ENCODE peak calls at places on chromosomes 6 and 20, in seven cellular contexts. C, J, H, F, V, W and K are unnamed samples.

GRCh38 chr6:1485678-1486077 is 96.3 kb downstream of the FOXF2 start:
- DNase-seq in H (no peak), J (no peak), F (peak), W (no peak), V (no peak), C (no peak), K (no peak)

GRCh38 chr6:3776881-3777507 is 25.5 kb upstream of the PXDC1 start:
- DNase-seq in W (peak), C (no peak), F (no peak), V (no peak), H (peak), J (peak), K (no peak)

GRCh38 chr20:53899351-53900167 is 170.8 kb downstream of the BCAS1 start:
- DNase-seq in J (peak), W (peak), H (no peak), V (no peak), C (peak), F (no peak), K (no peak)

GRCh38 chr6:89122625-89123024 is 4.8 kb upstream of the SRSF12 start:
- DNase-seq in J (no peak), C (no peak), F (peak), H (peak), V (no peak), W (peak), K (peak)

GRCh38 chr6:29705389-29706231 is 17.6 kb upstream of the HLA-F start:
- DNase-seq in C (no peak), V (peak), W (peak), J (peak), H (peak), F (peak), K (peak)

GRCh38 chr6:36929607-36930006 is 24.9 kb upstream of the PI16 start:
- DNase-seq in H (no peak), W (no peak), C (no peak), J (no peak), V (no peak), F (no peak), K (no peak)

GRCh38 chr6:133392641-133393040 is 151.5 kb downstream of the EYA4 start:
- DNase-seq in F (no peak), V (no peak), W (no peak), C (no peak), H (no peak), J (no peak), K (no peak)

GRCh38 chr6:37103169-37104039 is 66.5 kb upstream of the PIM1 start:
- DNase-seq in H (peak), F (no peak), V (no peak), W (peak), J (peak), C (no peak), K (peak)

GRCh38 chr6:63527658-63528514 is 44.4 kb upstream of the LOC128125822 start:
- DNase-seq in F (peak), H (peak), J (no peak), V (no peak), W (no peak), C (no peak), K (no peak)

GRCh38 chr20:58040447-58041290 is 187.8 kb downstream of the ANKRD60 start:
- DNase-seq in F (no peak), C (no peak), V (peak), H (no peak), J (no peak), W (no peak), K (no peak)

GRCh38 chr20:61700595-61701140 is 365.0 kb downstream of the TAF4 start:
- DNase-seq in W (no peak), F (no peak), J (no peak), V (no peak), H (no peak), C (no peak), K (no peak)

GRCh38 chr20:23782366-23782983 is 31.7 kb upstream of the CST1 start:
- DNase-seq in V (peak), W (peak), C (no peak), J (peak), F (no peak), H (no peak), K (peak)

GRCh38 chr20:40961686-40962640 is 66.7 kb upstream of the TOP1 start:
- DNase-seq in C (no peak), F (no peak), V (no peak), H (no peak), J (no peak), W (no peak), K (no peak)

GRCh38 chr20:1952737-1953530 is 40.9 kb downstream of the PDYN start:
- DNase-seq in W (no peak), V (no peak), H (no peak), C (peak), J (no peak), F (no peak), K (no peak)

GRCh38 chr6:14068133-14068532 is 49.4 kb upstream of the CD83 start:
- DNase-seq in W (no peak), F (no peak), V (no peak), H (no peak), J (no peak), C (no peak), K (no peak)

GRCh38 chr6:15349379-15349778 is 103.5 kb downstream of the JARID2 start:
- DNase-seq in J (no peak), H (no peak), F (no peak), W (no peak), V (no peak), C (no peak), K (no peak)

GRCh38 chr6:139895205-139895793 is 520.9 kb upstream of the CITED2 start:
- DNase-seq in J (no peak), C (no peak), F (no peak), H (no peak), W (no peak), V (no peak), K (no peak)

GRCh38 chr20:44961024-44961866 is 1.0 kb upstream of the TOMM34 start:
- DNase-seq in J (no peak), W (no peak), C (no peak), F (no peak), H (peak), V (no peak), K (no peak)

GRCh38 chr6:144471986-144472385 is 186.9 kb downstream of the UTRN start:
- DNase-seq in F (no peak), J (no peak), H (no peak), W (no peak), V (no peak), C (no peak), K (no peak)

GRCh38 chr20:33947709-33948295 is 45.9 kb upstream of the RALY start:
- DNase-seq in J (peak), W (peak), F (peak), V (peak), H (peak), C (peak), K (peak)

GRCh38 chr6:24911983-24912382 is 23.8 kb downstream of the RIPOR2 start:
- DNase-seq in J (no peak), C (no peak), W (no peak), V (no peak), H (no peak), F (no peak), K (no peak)

GRCh38 chr6:28553384-28553985 is 27.8 kb downstream of the GPX5 start:
- DNase-seq in F (no peak), V (no peak), C (no peak), W (no peak), H (no peak), J (no peak), K (no peak)

GRCh38 chr20:18103497-18103896 is 34.2 kb upstream of the KAT14 start:
- DNase-seq in F (no peak), H (peak), J (no peak), V (no peak), C (no peak), W (no peak), K (no peak)

DNA sequence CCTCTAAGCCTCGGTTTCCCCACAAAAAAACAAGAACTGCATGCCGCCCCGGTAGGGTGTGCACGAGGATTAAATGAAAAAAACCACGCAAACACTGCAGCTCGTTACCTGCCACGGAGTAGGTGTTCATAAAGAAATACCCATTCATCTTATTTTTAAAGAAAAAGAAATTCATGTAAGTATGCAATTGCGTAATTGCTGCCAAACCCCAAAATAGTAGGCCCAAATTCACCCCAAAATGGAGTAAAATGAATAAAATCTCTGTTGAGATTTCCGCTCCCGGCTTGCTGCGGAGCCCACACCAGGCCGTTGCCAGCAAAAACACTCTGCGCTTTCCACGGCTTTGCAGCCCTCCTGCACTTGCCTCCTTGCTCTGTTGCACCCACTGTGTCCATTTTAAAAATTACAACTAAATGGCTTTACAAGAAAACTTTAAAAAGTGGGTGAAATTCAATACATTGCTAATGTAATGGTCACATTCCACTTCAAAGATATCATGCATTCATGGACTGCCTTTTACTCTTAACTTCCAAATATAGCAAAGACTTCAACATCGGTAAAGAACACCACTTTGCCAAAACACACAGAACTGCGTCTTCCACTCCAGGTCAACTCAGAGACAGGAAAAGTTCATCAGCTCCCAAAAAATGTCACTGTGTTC is 125.0 kb downstream of the ZMYND8 start:
- DNase-seq in J (no peak), C (no peak), F (no peak), H (no peak), W (no peak), V (no peak), K (no peak)
- TF ChIP-seq JUND in J (no peak), C (no peak), F (no peak), H (no peak), W (no peak), V (no peak), K (no peak)

GRCh38 chr6:56718236-56718635 is 75.5 kb upstream of the DST start:
- DNase-seq in J (no peak), V (no peak), C (no peak), W (no peak), F (no peak), H (no peak), K (no peak)

GRCh38 chr6:56714273-56714672 is 71.6 kb upstream of the DST start:
- DNase-seq in F (no peak), V (no peak), W (no peak), J (no peak), H (no peak), C (no peak), K (no peak)

GRCh38 chr6:56716229-56716628 is 73.5 kb upstream of the DST start:
- DNase-seq in V (no peak), J (no peak), H (no peak), W (no peak), C (no peak), F (no peak), K (no peak)

GRCh38 chr6:56713285-56713684 is 70.6 kb upstream of the DST start:
- DNase-seq in J (no peak), C (no peak), V (no peak), W (no peak), H (peak), F (peak), K (no peak)

GRCh38 chr6:56714982-56715456 is 72.3 kb upstream of the DST start:
- DNase-seq in J (no peak), H (peak), V (no peak), W (peak), F (peak), C (no peak), K (no peak)
- TF ChIP-seq JUND in J (no peak), H (no peak), V (no peak), W (peak), F (peak), C (no peak), K (no peak)

DNA sequence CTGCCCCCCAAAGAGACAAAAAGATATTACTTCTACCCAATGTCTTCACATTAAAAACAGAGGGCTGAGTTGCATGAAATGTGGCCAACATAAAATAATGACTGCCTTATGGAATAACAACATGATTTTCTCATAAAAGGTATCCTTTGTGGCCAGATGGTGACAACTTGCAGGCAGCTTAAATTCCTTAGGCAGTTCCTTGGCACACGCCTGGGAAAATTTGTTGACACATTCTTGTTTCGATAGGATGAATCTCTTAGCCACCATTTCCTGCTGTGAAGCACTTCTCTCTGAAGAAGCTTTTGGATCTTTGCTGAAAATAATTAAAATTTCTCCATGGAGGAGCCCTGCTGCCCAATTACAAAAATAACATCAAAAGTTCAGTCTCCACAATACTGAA is 109.1 kb upstream of the COL21A1 start:
- DNase-seq in W (no peak), V (no peak), J (no peak), H (no peak), C (no peak), F (no peak), K (no peak)
- TF ChIP-seq JUND in W (peak), V (no peak), J (no peak), H (no peak), C (no peak), F (no peak), K (no peak)

GRCh38 chr6:56076033-56076432 is 171.3 kb downstream of the COL21A1 start:
- DNase-seq in J (no peak), W (no peak), C (no peak), H (no peak), V (no peak), F (no peak), K (no peak)

GRCh38 chr6:56072856-56073255 is 174.5 kb downstream of the COL21A1 start:
- DNase-seq in C (no peak), J (no peak), F (no peak), H (no peak), W (no peak), V (no peak), K (no peak)

GRCh38 chr6:56073315-56073714 is 174.1 kb downstream of the COL21A1 start:
- DNase-seq in V (no peak), W (no peak), F (no peak), J (no peak), C (no peak), H (no peak), K (no peak)

DNA sequence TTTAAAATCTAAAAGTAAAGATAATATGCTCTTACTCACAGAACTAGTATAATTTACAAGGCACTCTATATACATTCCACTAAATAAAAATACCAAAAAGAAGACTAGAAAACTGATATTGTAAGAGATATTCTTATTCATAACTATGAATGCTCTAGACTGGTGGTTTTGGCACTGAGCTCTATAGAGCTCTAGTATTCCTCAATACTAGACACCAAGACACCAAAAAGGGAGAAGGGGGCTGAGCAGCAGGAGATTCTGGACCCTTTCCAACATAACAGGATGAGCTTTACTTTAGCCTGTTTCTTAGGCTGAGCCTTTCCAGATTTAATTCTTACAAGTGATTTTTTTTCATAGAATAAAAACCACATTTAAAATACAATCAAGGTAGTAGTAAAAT is 173.6 kb downstream of the COL21A1 start:
- DNase-seq in V (no peak), W (no peak), C (no peak), J (no peak), H (no peak), F (no peak), K (no peak)
- TF ChIP-seq JUND in V (no peak), W (no peak), C (no peak), J (no peak), H (no peak), F (no peak), K (no peak)

GRCh38 chr6:2659882-2660281 is 90.8 kb downstream of the MYLK4 start:
- DNase-seq in V (no peak), H (no peak), J (no peak), W (no peak), F (no peak), C (no peak), K (no peak)

GRCh38 chr6:2658788-2659187 is 91.9 kb downstream of the MYLK4 start:
- DNase-seq in W (no peak), J (no peak), F (peak), C (peak), H (peak), V (no peak), K (no peak)

GRCh38 chr6:2663123-2663522 is 87.6 kb downstream of the MYLK4 start:
- DNase-seq in F (no peak), V (no peak), H (no peak), J (no peak), C (peak), W (no peak), K (no peak)

GRCh38 chr6:2665169-2666070 is 85.3 kb downstream of the MYLK4 start:
- DNase-seq in H (no peak), V (no peak), J (no peak), W (no peak), F (no peak), C (no peak), K (no peak)

DNA sequence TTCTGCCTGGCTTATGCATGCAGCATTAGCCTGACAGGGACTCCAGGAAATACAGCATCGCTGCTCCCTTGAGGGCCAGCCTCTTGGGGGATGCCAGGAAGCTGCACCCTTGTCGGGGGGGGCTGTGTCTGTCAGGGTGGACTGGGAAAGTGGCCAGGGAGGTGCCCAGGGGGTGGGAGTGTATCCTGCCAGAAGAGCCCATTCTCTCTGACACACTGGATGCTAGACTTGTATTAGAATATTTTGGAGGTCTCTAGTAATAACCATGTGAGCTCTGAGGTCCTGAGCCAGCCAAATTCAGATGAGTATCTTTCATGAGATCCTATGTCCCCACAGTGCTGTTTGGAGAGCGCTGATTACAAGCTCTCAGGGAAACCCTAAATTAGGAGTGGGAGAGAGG is 89.1 kb downstream of the MYLK4 start:
- DNase-seq in C (no peak), V (no peak), F (no peak), J (no peak), W (no peak), H (no peak), K (no peak)
- TF ChIP-seq JUND in C (no peak), V (no peak), F (no peak), J (no peak), W (no peak), H (no peak), K (no peak)

GRCh38 chr20:63979221-63979548 is 257 bp downstream of the SAMD10 start:
- DNase-seq in W (no peak), F (no peak), H (no peak), C (no peak), J (peak), V (no peak), K (no peak)

GRCh38 chr20:63980806-63981728 is at the start of gene PRPF6:
- DNase-seq in H (peak), V (peak), W (peak), J (peak), C (peak), F (peak), K (peak)

GRCh38 chr20:63979549-63980316 is at the start of gene SAMD10:
- DNase-seq in F (no peak), V (peak), W (peak), J (peak), H (peak), C (peak), K (peak)

GRCh38 chr20:63978319-63979220 is 872 bp downstream of the SAMD10 start:
- DNase-seq in C (no peak), W (peak), H (peak), J (peak), V (peak), F (no peak), K (peak)

DNA sequence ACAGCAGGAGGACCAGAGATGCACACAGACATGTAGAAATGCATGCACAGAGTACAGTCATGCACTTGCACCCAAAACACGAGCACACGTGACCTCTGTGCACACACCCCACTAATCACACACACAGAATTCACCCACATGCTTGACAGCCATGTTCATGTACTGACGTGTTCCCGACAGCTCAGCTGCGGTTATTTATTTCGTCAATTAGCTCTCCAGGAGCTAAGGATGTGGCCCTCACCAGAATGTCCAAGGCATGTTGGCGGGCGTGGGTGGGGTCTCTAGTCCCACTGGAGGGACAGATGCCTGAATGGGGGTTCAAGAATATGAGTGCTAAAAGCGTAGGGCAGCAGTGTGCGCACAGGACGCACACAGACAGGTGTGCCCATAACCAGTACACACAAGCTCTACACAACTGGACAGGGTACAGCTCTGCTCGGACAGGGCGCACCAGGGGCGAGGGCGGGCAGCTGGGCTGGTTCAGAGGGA is 571 bp upstream of the PRPF6 start:
- DNase-seq in C (no peak), W (no peak), F (no peak), V (no peak), J (no peak), H (peak), K (no peak)
- TF ChIP-seq JUND in C (no peak), W (no peak), F (no peak), V (no peak), J (no peak), H (no peak), K (no peak)

DNA sequence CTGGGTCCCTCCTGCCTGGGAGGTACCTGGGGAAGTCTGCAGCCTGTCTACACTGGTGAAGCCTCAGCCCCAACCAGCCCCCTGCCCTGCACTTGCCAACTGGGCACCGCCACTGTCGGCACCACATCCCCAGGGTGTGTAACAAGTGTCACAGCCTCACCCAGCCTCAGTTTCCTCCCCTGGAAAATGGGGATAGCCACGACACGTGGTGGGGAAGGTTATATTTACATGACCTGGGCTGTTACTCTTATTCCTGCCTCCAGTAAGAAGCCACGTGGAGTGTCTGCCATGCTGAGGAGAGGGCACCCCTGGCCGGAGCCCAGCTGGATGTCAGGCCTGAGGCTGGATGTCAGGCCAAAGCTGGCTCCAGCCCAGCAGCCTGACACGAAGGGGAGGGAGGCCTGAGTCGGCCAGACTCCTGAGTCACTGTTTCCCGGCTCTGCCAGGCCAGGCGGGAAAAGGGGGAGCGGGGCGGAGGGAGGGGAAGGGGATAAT is 44.9 kb downstream of the SNAI1 start:
- DNase-seq in J (no peak), W (peak), H (no peak), C (no peak), V (no peak), F (no peak), K (no peak)
- TF ChIP-seq JUND in J (no peak), W (peak), H (no peak), C (no peak), V (no peak), F (no peak), K (no peak)

GRCh38 chr6:157151989-157152388 is 171.3 kb downstream of the TMEM242 start:
- DNase-seq in V (no peak), J (no peak), C (no peak), F (no peak), W (peak), H (no peak), K (no peak)
- TF ChIP-seq JUND in V (no peak), J (no peak), C (no peak), F (no peak), W (peak), H (no peak), K (no peak)